ENCODE peak calls at places on chromosomes 1 and 21, in four cellular contexts. Y is fibroblast of the aortic adventitia, C is AG20443, F is fibroblast of mammary gland. K is an unnamed sample.

GRCh38 chr1:39332291-39332690 is 127.8 kb downstream of the MACF1 start:
- DNase-seq in Y (peak), C (no peak), F (peak), K (no peak)

GRCh38 chr1:5727871-5728643 is 264.2 kb downstream of the NPHP4 start:
- DNase-seq in Y (no peak), C (no peak), F (no peak), K (no peak)

GRCh38 chr21:32712043-32712442 is 15.8 kb downstream of the SYNJ1 start:
- DNase-seq in Y (no peak), C (no peak), F (no peak), K (peak)

GRCh38 chr1:196866974-196867373 is 20.9 kb upstream of the CFHR4 start:
- DNase-seq in Y (no peak), C (no peak), F (no peak), K (no peak)

GRCh38 chr1:157968503-157968902 is 24.9 kb upstream of the KIRREL1 start:
- DNase-seq in Y (peak), C (peak), F (peak), K (no peak)

GRCh38 chr1:211259596-211260126 is 495 bp downstream of the RCOR3 start:
- DNase-seq in Y (no peak), C (peak), F (peak), K (no peak)

GRCh38 chr1:229059671-229060079 is 211.2 kb upstream of the RAB4A start:
- DNase-seq in Y (peak), C (peak), F (peak), K (no peak)

GRCh38 chr1:116179886-116180474 is 68.8 kb downstream of the MAB21L3 start:
- DNase-seq in Y (no peak), C (no peak), F (no peak), K (no peak)

GRCh38 chr1:227845519-227845918 is 30.0 kb downstream of the PRSS38 start:
- DNase-seq in Y (no peak), C (no peak), F (no peak), K (no peak)

GRCh38 chr1:98104285-98104684 is 183.5 kb upstream of the DPYD start:
- DNase-seq in Y (peak), C (peak), F (peak), K (no peak)

GRCh38 chr1:32289256-32289655 is 2.6 kb upstream of the HDAC1 start:
- DNase-seq in Y (no peak), C (no peak), F (no peak), K (no peak)

GRCh38 chr1:183023146-183023600 is at the start of gene LAMC1:
- DNase-seq in Y (peak), C (peak), F (peak), K (peak)

GRCh38 chr1:203147376-203147775 is 19.9 kb downstream of the ADORA1 start:
- DNase-seq in Y (no peak), C (no peak), F (no peak), K (no peak)

GRCh38 chr1:221044538-221044937 is 165.3 kb downstream of the HLX start:
- DNase-seq in Y (no peak), C (no peak), F (no peak), K (no peak)

GRCh38 chr21:25638634-25639166 is 358 bp upstream of the JAM2 start:
- DNase-seq in Y (peak), C (peak), F (no peak), K (peak)

GRCh38 chr1:203306089-203306969 is 1.0 kb downstream of the BTG2 start:
- DNase-seq in Y (peak), C (peak), F (peak), K (peak)

GRCh38 chr1:156599811-156600210 is 1.5 kb downstream of the GPATCH4 start:
- DNase-seq in Y (no peak), C (no peak), F (peak), K (peak)

GRCh38 chr1:117110774-117111173 is 10.8 kb downstream of the TRIM45 start:
- DNase-seq in Y (no peak), C (no peak), F (peak), K (no peak)

K was measured in NAMALWA.